ENCODE peak calls at places on chromosomes 11 and 22, in eight cellular contexts. A is mucosa of descending colon, B is Peyer's patch, L is Calu3, S is PC-3, Y is sigmoid colon, K is ovary, Q is A549. R is an unnamed sample.

GRCh38 chr22:17387356-17387755 is 18.1 kb downstream of the CECR2 start:
- DNase-seq in B (no peak), Q (no peak), L (no peak), S (no peak), K (no peak), Y (no peak), A (no peak), R (no peak)

GRCh38 chr22:18100781-18101180 is 9.8 kb upstream of the TUBA8 start:
- DNase-seq in K (no peak), Y (no peak), B (no peak), A (no peak), S (no peak), L (no peak), Q (no peak), R (no peak)

GRCh38 chr22:30178180-30179126 is 68.1 kb downstream of the LIF start:
- DNase-seq in A (no peak), Y (no peak), L (no peak), B (no peak), Q (no peak), K (no peak), S (no peak), R (no peak)

GRCh38 chr11:104529916-104530315 is 366.0 kb upstream of the PDGFD start:
- DNase-seq in A (no peak), Q (no peak), K (no peak), B (no peak), L (no peak), S (no peak), Y (no peak), R (no peak)

GRCh38 chr11:131465746-131466145 is 95.3 kb downstream of the NTM start:
- DNase-seq in K (no peak), Y (no peak), A (no peak), L (no peak), S (no peak), Q (no peak), B (no peak), R (no peak)

GRCh38 chr11:120102050-120102861 is 35.7 kb downstream of the TRIM29 start:
- DNase-seq in Q (no peak), B (no peak), Y (no peak), A (no peak), K (no peak), L (no peak), S (no peak), R (no peak)

GRCh38 chr22:17815703-17816254 is 41.5 kb upstream of the BID start:
- DNase-seq in K (no peak), A (no peak), Y (no peak), B (no peak), S (no peak), L (no peak), Q (no peak), R (no peak)

GRCh38 chr22:49297871-49298721 is 529.6 kb downstream of the BRD1 start:
- DNase-seq in K (no peak), L (no peak), S (no peak), Y (no peak), A (no peak), B (peak; percentile 29), Q (no peak), R (no peak)

GRCh38 chr11:36191941-36192340 is 97.3 kb downstream of the COMMD9 start:
- DNase-seq in B (no peak), A (no peak), L (no peak), K (no peak), S (no peak), Q (no peak), Y (no peak), R (no peak)

GRCh38 chr11:120108785-120109168 is 29.1 kb downstream of the TRIM29 start:
- DNase-seq in Q (no peak), A (no peak), L (no peak), K (no peak), B (no peak), Y (no peak), S (no peak), R (no peak)

GRCh38 chr11:69305885-69306540 is 12.1 kb downstream of the MYEOV start:
- DNase-seq in B (no peak), Y (no peak), K (no peak), S (no peak), Q (no peak), L (no peak), A (peak; percentile 22), R (no peak)

GRCh38 chr11:77051511-77051910 is 15.3 kb upstream of the CAPN5 start:
- DNase-seq in Y (no peak), L (no peak), Q (no peak), A (no peak), B (no peak), S (no peak), K (no peak), R (no peak)

GRCh38 chr11:111324277-111324720 is 26.0 kb downstream of the POU2AF3 start:
- DNase-seq in B (no peak), A (no peak), S (peak; percentile 25), K (no peak), Q (no peak), Y (no peak), L (no peak), R (no peak)

GRCh38 chr11:72738199-72739141 is 13.7 kb downstream of the ARAP1 start:
- DNase-seq in A (no peak), Q (no peak), B (peak; percentile 88), Y (peak; percentile 75), S (peak; percentile 40), K (no peak), L (no peak), R (peak; percentile 63)

GRCh38 chr22:49847751-49848689 is 5.6 kb upstream of the ZBED4 start:
- DNase-seq in Y (no peak), A (peak; percentile 55), K (no peak), B (no peak), Q (no peak), S (no peak), L (no peak), R (no peak)

GRCh38 chr22:23526588-23527315 is 53.3 kb downstream of the IGLL1 start:
- DNase-seq in K (peak; percentile 27), L (no peak), Y (no peak), B (no peak), Q (no peak), S (no peak), A (no peak), R (no peak)

GRCh38 chr11:94790771-94791180 is 22.6 kb downstream of the AMOTL1 start:
- DNase-seq in L (peak; percentile 24), B (no peak), S (peak; percentile 89), Q (no peak), Y (no peak), K (no peak), A (no peak), R (no peak)

GRCh38 chr11:34745209-34745608 is 124.3 kb downstream of the EHF start:
- DNase-seq in L (no peak), K (no peak), Q (no peak), Y (no peak), B (no peak), A (no peak), S (no peak), R (no peak)

GRCh38 chr11:69376155-69377028 is 82.4 kb downstream of the MYEOV start:
- DNase-seq in Q (no peak), S (no peak), Y (no peak), K (no peak), A (peak; percentile 66), L (no peak), B (peak; percentile 46), R (peak; percentile 5)

GRCh38 chr11:27305751-27306150 is 57.3 kb downstream of the CCDC34 start:
- DNase-seq in B (no peak), Y (no peak), L (no peak), K (no peak), S (no peak), Q (no peak), A (no peak), R (no peak)

GRCh38 chr11:27300974-27301373 is 62.0 kb downstream of the CCDC34 start:
- DNase-seq in B (no peak), Q (no peak), L (no peak), A (no peak), Y (no peak), K (no peak), S (peak; percentile 24), R (no peak)

GRCh38 chr11:27303903-27304302 is 59.1 kb downstream of the CCDC34 start:
- DNase-seq in Y (no peak), A (no peak), Q (no peak), K (no peak), S (no peak), B (no peak), L (no peak), R (no peak)

GRCh38 chr11:27307232-27307631 is 55.8 kb downstream of the CCDC34 start:
- DNase-seq in B (no peak), K (no peak), Y (no peak), S (peak; percentile 32), A (no peak), Q (no peak), L (no peak), R (no peak)

GRCh38 chr11:27304514-27304913 is 58.5 kb downstream of the CCDC34 start:
- DNase-seq in Y (no peak), S (no peak), A (no peak), L (no peak), K (no peak), Q (no peak), B (no peak), R (no peak)
- TF ChIP-seq CTCF in Y (no peak), S (no peak), A (no peak), L (no peak), K (no peak), Q (no peak), B (no peak), R (no peak)

DNA sequence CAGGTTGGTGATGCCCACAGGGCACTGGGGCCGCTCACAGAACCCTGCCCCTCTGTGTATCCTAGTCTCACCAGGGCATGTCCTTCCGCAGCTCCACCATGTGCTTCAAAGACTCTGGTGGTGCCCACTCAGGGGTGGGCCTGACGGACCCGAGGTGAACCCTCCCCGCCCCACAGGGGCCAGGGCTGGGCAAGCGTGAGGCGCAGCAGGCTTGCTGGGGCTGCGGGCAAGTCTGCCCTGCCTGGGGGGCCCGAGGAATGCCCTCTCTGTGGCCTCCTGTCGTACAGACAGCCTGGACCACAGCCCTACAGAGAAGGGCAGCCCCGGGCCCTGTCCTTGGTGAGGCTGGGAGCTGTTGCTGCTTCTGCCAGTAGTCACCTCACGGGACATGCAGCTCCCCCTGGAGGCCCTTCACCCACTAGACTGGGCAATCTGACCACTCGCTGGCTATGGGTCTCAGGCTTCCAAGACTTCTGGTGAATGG is 40.2 kb downstream of the TBX1 start:
- DNase-seq in Q (peak; percentile 39), K (no peak), A (no peak), B (no peak), L (peak; percentile 24), S (no peak), Y (peak; percentile 66), R (no peak)
- TF ChIP-seq CTCF in Q (no peak), K (no peak), A (no peak), B (no peak), L (no peak), S (peak; percentile 37), Y (no peak), R (no peak)

GRCh38 chr11:121932646-121933185 is 183.3 kb downstream of the BLID start:
- DNase-seq in A (no peak), Q (no peak), Y (no peak), B (no peak), L (no peak), S (peak; percentile 92), K (no peak), R (no peak)
- TF ChIP-seq CTCF in A (no peak), Q (no peak), Y (no peak), B (no peak), L (no peak), S (no peak), K (no peak), R (no peak)

DNA sequence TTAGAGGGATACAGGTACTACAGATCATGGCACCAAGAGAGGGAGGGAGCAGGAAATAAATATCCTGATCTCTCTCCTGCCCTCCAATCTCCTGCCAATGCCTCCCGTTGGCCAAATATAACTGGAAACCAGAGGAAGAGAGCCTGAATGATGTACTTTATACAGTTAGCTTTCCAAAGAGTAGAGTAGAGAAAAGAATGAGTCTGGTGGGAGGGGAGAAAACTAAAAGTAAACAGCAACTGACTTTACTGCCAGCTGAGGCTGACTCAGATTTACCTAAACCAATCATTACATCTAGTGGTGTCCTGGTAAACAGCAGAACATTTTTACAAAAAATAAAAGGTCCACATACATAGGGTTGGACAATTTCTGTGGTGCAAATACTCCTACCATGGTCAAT is 5.1 kb downstream of the MPZL3 start:
- DNase-seq in B (no peak), L (no peak), A (no peak), Y (no peak), S (peak; percentile 91), K (no peak), Q (no peak), R (no peak)
- TF ChIP-seq CTCF in B (no peak), L (no peak), A (no peak), Y (no peak), S (peak; percentile 13), K (no peak), Q (no peak), R (no peak)